ENCODE peak calls at places on chromosome 14, in eight cellular contexts. W is transverse colon, Z is hepatocyte, X is foreskin fibroblast, V is fibroblast of lung, F is heart right ventricle, B is fibroblast of mammary gland, A is BJ. T is an unnamed sample.

GRCh38 chr14:75979071-75979571 is 2.7 kb downstream of the TGFB3 start:
- DNase-seq in W (peak), Z (peak), X (no peak), V (peak), F (no peak), B (peak), A (no peak), T (no peak)

GRCh38 chr14:67785270-67786109 is 30.9 kb downstream of the ZFYVE26 start:
- DNase-seq in W (no peak), Z (no peak), X (no peak), V (no peak), F (no peak), B (no peak), A (no peak), T (no peak)

GRCh38 chr14:97723834-97724770 is 926.9 kb downstream of the VRK1 start:
- DNase-seq in W (no peak), Z (no peak), X (no peak), V (no peak), F (no peak), B (no peak), A (no peak), T (no peak)

GRCh38 chr14:91108941-91109611 is 4.8 kb upstream of the DGLUCY start:
- DNase-seq in W (peak), Z (no peak), X (no peak), V (no peak), F (no peak), B (no peak), A (no peak), T (no peak)

GRCh38 chr14:100887728-100888335 is 15.7 kb downstream of the RTL1 start:
- DNase-seq in W (no peak), Z (no peak), X (no peak), V (no peak), F (no peak), B (no peak), A (no peak), T (no peak)

GRCh38 chr14:59187802-59188460 is 536 bp upstream of the DAAM1 start:
- DNase-seq in W (peak), Z (peak), X (no peak), V (no peak), F (peak), B (no peak), A (no peak), T (no peak)

GRCh38 chr14:94045563-94046345 is 19.6 kb downstream of the OTUB2 start:
- DNase-seq in W (peak), Z (no peak), X (no peak), V (no peak), F (no peak), B (no peak), A (no peak), T (no peak)

GRCh38 chr14:75411194-75411552 is 16.6 kb upstream of the JDP2 start:
- DNase-seq in W (no peak), Z (no peak), X (no peak), V (no peak), F (peak), B (no peak), A (no peak), T (no peak)

GRCh38 chr14:61644834-61645233 is 50.5 kb upstream of the HIF1A start:
- DNase-seq in W (no peak), Z (no peak), X (peak), V (peak), F (no peak), B (no peak), A (no peak), T (no peak)

GRCh38 chr14:100665518-100666032 is 61.1 kb upstream of the DLK1 start:
- DNase-seq in W (peak), Z (peak), X (no peak), V (peak), F (no peak), B (peak), A (no peak), T (no peak)

GRCh38 chr14:45558183-45558582 is 305.2 kb upstream of the MIS18BP1 start:
- DNase-seq in W (no peak), Z (no peak), X (no peak), V (no peak), F (no peak), B (no peak), A (no peak), T (no peak)

GRCh38 chr14:69501362-69501964 is 16.9 kb downstream of the PLEKHD1 start:
- DNase-seq in W (no peak), Z (peak), X (no peak), V (peak), F (peak), B (peak), A (no peak), T (peak)

GRCh38 chr14:55689971-55690871 is 110.2 kb downstream of the KTN1 start:
- DNase-seq in W (no peak), Z (no peak), X (no peak), V (no peak), F (no peak), B (no peak), A (no peak), T (no peak)

GRCh38 chr14:104939666-104940410 is 15.2 kb downstream of the PLD4 start:
- DNase-seq in W (no peak), Z (no peak), X (no peak), V (no peak), F (no peak), B (no peak), A (no peak), T (no peak)

GRCh38 chr14:104935026-104935650 is 10.5 kb downstream of the PLD4 start:
- DNase-seq in W (no peak), Z (no peak), X (no peak), V (no peak), F (no peak), B (no peak), A (no peak), T (no peak)

GRCh38 chr14:80434574-80435321 is 223.4 kb upstream of the DIO2 start:
- DNase-seq in W (no peak), Z (peak), X (no peak), V (no peak), F (no peak), B (peak), A (no peak), T (no peak)

DNA sequence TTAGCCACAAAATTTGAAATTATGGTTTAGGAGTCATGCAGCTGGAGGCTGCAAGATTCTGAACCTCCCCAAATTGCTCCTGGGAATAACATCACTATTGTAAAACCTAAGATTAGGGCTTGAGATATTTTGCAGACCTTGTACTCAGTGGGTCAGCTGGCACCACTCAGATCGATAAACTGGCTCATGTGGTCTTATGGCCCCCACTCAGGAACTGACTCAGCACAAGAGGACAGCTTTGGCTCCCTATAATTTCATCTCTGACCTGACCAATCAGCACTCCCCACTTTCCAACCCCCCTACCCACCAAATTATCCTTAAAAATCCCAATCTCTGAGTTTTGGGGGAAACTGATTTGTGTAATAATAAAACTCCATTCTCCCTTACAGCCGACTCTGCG is 161.6 kb downstream of the BRMS1L start:
- DNase-seq in W (no peak), Z (no peak), X (no peak), V (no peak), F (no peak), B (no peak), A (no peak), T (no peak)
- TF ChIP-seq CTCF in W (no peak), Z (no peak), X (no peak), V (no peak), F (no peak), B (no peak), A (no peak), T (no peak)

GRCh38 chr14:36105401-36105800 is 71.1 kb downstream of the PTCSC3 start:
- DNase-seq in W (no peak), Z (peak), X (no peak), V (no peak), F (no peak), B (peak), A (no peak), T (no peak)
- TF ChIP-seq CTCF in W (no peak), Z (peak), X (no peak), V (no peak), F (no peak), B (peak), A (no peak), T (no peak)

DNA sequence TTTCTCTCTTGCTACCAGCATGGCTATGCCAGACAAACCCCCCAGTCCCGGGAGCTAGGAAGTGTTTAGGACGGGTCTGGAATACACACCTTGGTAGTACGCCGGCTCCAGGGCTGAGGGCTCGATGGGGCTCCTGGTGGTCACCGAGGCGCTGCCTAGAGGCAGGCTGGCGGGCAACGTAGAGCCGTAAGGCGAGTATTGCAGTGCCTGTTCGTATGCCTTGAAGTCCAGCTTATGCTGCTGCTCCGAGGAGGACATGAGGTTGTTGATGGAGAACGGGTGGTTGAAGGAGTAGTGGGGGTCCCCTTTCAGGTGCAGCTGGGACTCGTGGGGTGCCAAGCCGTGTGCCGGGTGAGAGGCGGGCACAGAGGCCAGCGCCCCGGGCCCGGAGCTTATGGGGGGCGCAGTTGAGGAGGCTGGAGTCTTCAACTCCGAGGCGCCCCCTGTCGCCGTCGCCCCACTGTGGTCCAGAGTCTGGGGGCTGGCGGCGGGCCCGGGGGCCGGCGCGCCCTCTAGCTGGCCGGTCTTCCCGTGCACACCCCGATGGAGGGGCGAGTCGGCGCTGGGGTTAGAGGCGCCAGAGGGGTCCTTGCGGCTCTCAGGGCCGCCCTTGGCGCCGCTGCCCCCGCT is 3.6 kb downstream of the FOXA1 start:
- DNase-seq in W (peak), Z (peak), X (no peak), V (no peak), F (no peak), B (no peak), A (no peak), T (no peak)
- TF ChIP-seq CTCF in W (peak), Z (peak), X (no peak), V (no peak), F (no peak), B (no peak), A (peak), T (no peak)

GRCh38 chr14:21723431-21724045 is 49.9 kb upstream of the OR4E1 start:
- DNase-seq in W (peak), Z (peak), X (no peak), V (no peak), F (no peak), B (peak), A (no peak), T (no peak)
- TF ChIP-seq CTCF in W (no peak), Z (peak), X (no peak), V (no peak), F (no peak), B (peak), A (no peak), T (no peak)

GRCh38 chr14:35986219-35986573 is 160.1 kb downstream of the BRMS1L start:
- DNase-seq in W (no peak), Z (no peak), X (no peak), V (no peak), F (no peak), B (no peak), A (no peak), T (no peak)

GRCh38 chr14:35989736-35990135 is 163.6 kb downstream of the BRMS1L start:
- DNase-seq in W (no peak), Z (no peak), X (no peak), V (no peak), F (no peak), B (no peak), A (no peak), T (no peak)

GRCh38 chr14:35988550-35988949 is 162.4 kb downstream of the BRMS1L start:
- DNase-seq in W (no peak), Z (no peak), X (no peak), V (no peak), F (no peak), B (no peak), A (no peak), T (no peak)

GRCh38 chr14:35988972-35989690 is 163.0 kb downstream of the BRMS1L start:
- DNase-seq in W (no peak), Z (no peak), X (no peak), V (no peak), F (no peak), B (no peak), A (no peak), T (no peak)

GRCh38 chr14:35985504-35986218 is 159.5 kb downstream of the BRMS1L start:
- DNase-seq in W (no peak), Z (no peak), X (no peak), V (peak), F (no peak), B (peak), A (no peak), T (no peak)
- TF ChIP-seq CTCF in W (no peak), Z (no peak), X (no peak), V (no peak), F (no peak), B (peak), A (no peak), T (no peak)

GRCh38 chr14:86015511-86015910 is 485.6 kb downstream of the FLRT2 start:
- DNase-seq in W (no peak), Z (no peak), X (no peak), V (peak), F (no peak), B (peak), A (no peak), T (no peak)

GRCh38 chr14:86013663-86014062 is 483.7 kb downstream of the FLRT2 start:
- DNase-seq in W (no peak), Z (peak), X (peak), V (peak), F (no peak), B (peak), A (no peak), T (no peak)

GRCh38 chr14:86012391-86012790 is 482.4 kb downstream of the FLRT2 start:
- DNase-seq in W (no peak), Z (no peak), X (no peak), V (no peak), F (no peak), B (no peak), A (no peak), T (no peak)

GRCh38 chr14:86015916-86016315 is 486.0 kb downstream of the FLRT2 start:
- DNase-seq in W (no peak), Z (no peak), X (no peak), V (peak), F (no peak), B (peak), A (no peak), T (no peak)
- TF ChIP-seq CTCF in W (no peak), Z (no peak), X (no peak), V (no peak), F (no peak), B (no peak), A (no peak), T (no peak)

GRCh38 chr14:34094384-34094783 is 143.5 kb upstream of the EGLN3 start:
- DNase-seq in W (no peak), Z (no peak), X (no peak), V (no peak), F (no peak), B (no peak), A (no peak), T (no peak)

GRCh38 chr14:34099630-34100029 is 148.8 kb upstream of the EGLN3 start:
- DNase-seq in W (peak), Z (no peak), X (no peak), V (no peak), F (no peak), B (no peak), A (no peak), T (no peak)

GRCh38 chr14:34098985-34099349 is 148.1 kb upstream of the EGLN3 start:
- DNase-seq in W (no peak), Z (no peak), X (no peak), V (no peak), F (no peak), B (no peak), A (no peak), T (no peak)

GRCh38 chr14:34093878-34094277 is 143.0 kb upstream of the EGLN3 start:
- DNase-seq in W (no peak), Z (no peak), X (no peak), V (no peak), F (no peak), B (no peak), A (no peak), T (no peak)

GRCh38 chr14:34098045-34098984 is 147.4 kb upstream of the EGLN3 start:
- DNase-seq in W (peak), Z (peak), X (peak), V (peak), F (peak), B (peak), A (no peak), T (peak)
- TF ChIP-seq CTCF in W (peak), Z (peak), X (peak), V (peak), F (peak), B (peak), A (peak), T (peak)

T was measured in AG09319.